ENCODE peak calls at places on chromosomes 13 and 19, in eight cellular contexts. F is amygdala; E is BE2C; T is hepatic stellate cell; K is effector CD4-positive, alpha-beta T cell; X is NB4; B is stimulated activated CD4-positive, alpha-beta T cell treated with anti-CD3 and anti-CD28 coated beads, Interleukin-4, amount 100 ng/mL, for 4 hours; W is activated CD8-positive, alpha-beta memory T cell treated with anti-CD3 and anti-CD28 coated beads, Interleukin-2, amount 50 U/mL, for 4 hours. O is an unnamed sample.
A peak's percentile ranks its signal among the peaks of the same experiment; 100 is the strongest.

GRCh38 chr13:24878340-24878739 is 114.4 kb downstream of the RNF17 start:
- DNase-seq in F (no peak), E (no peak), T (no peak), K (no peak), X (no peak), B (no peak), W (no peak), O (no peak)

GRCh38 chr19:2976609-2977000 is 759 bp upstream of the TLE6 start:
- DNase-seq in F (no peak), E (peak; percentile 73), T (no peak), K (no peak), X (no peak), B (no peak), W (no peak), O (no peak)

GRCh38 chr19:40598918-40599307 is 2.3 kb upstream of the LTBP4 start:
- DNase-seq in F (no peak), E (no peak), T (no peak), K (no peak), X (no peak), B (no peak), W (no peak), O (no peak)

GRCh38 chr13:78759704-78760103 is 100.7 kb upstream of the OBI1 start:
- DNase-seq in F (no peak), E (no peak), T (no peak), K (no peak), X (peak; percentile 24), B (no peak), W (no peak), O (no peak)

GRCh38 chr13:99009987-99010551 is 32.2 kb upstream of the DOCK9 start:
- DNase-seq in F (no peak), E (no peak), T (no peak), K (no peak), X (no peak), B (no peak), W (no peak), O (no peak)

GRCh38 chr19:35777411-35777841 is 2.1 kb downstream of the ARHGAP33 start:
- DNase-seq in F (no peak), E (no peak), T (no peak), K (no peak), X (no peak), B (no peak), W (no peak), O (no peak)

GRCh38 chr19:17322854-17323253 is 11.8 kb downstream of the ANO8 start:
- DNase-seq in F (no peak), E (no peak), T (no peak), K (no peak), X (no peak), B (no peak), W (no peak), O (no peak)

GRCh38 chr19:37551123-37551993 is 43.2 kb downstream of the ZNF571 start:
- DNase-seq in F (no peak), E (peak; percentile 84), T (peak; percentile 79), K (peak; percentile 10), X (peak; percentile 5), B (peak; percentile 40), W (no peak), O (peak; percentile 17)

GRCh38 chr13:29802621-29803020 is 47.8 kb downstream of the UBL3 start:
- DNase-seq in F (no peak), E (no peak), T (no peak), K (no peak), X (no peak), B (no peak), W (no peak), O (no peak)